ENCODE peak calls at places on chromosomes 1 and 21, in seven cellular contexts. One of them, this sample, is unnamed.

GRCh38 chr1:111030590-111030989 is 66.9 kb upstream of the LRIF1 start:
- ATAC-seq in HepG2: peak
- ATAC-seq in heart left ventricle: no peak
- ATAC-seq in upper lobe of left lung: peak
- ATAC-seq in A549: peak
- ATAC-seq in right lobe of liver: peak
- ATAC-seq in body of pancreas: no peak
- ATAC-seq in this sample: no peak

GRCh38 chr1:172118618-172119017 is 277.3 kb downstream of the DNM3 start:
- ATAC-seq in HepG2: no peak
- ATAC-seq in heart left ventricle: no peak
- ATAC-seq in upper lobe of left lung: no peak
- ATAC-seq in A549: no peak
- ATAC-seq in right lobe of liver: no peak
- ATAC-seq in body of pancreas: no peak
- ATAC-seq in this sample: no peak

GRCh38 chr21:26432410-26432809 is 140.7 kb downstream of the CYYR1 start:
- ATAC-seq in HepG2: no peak
- ATAC-seq in heart left ventricle: no peak
- ATAC-seq in upper lobe of left lung: no peak
- ATAC-seq in A549: no peak
- ATAC-seq in right lobe of liver: no peak
- ATAC-seq in body of pancreas: no peak
- ATAC-seq in this sample: no peak

GRCh38 chr1:156475568-156476500 is 24.7 kb downstream of the MEF2D start:
- ATAC-seq in HepG2: no peak
- ATAC-seq in heart left ventricle: peak
- ATAC-seq in upper lobe of left lung: peak
- ATAC-seq in A549: no peak
- ATAC-seq in right lobe of liver: no peak
- ATAC-seq in body of pancreas: peak
- ATAC-seq in this sample: peak

GRCh38 chr1:27368872-27369703 is 2.3 kb upstream of the MAP3K6 start:
- ATAC-seq in HepG2: no peak
- ATAC-seq in heart left ventricle: no peak
- ATAC-seq in upper lobe of left lung: no peak
- ATAC-seq in A549: no peak
- ATAC-seq in right lobe of liver: no peak
- ATAC-seq in body of pancreas: no peak
- ATAC-seq in this sample: no peak

GRCh38 chr1:189921613-189922012 is 556.1 kb downstream of the BRINP3 start:
- ATAC-seq in HepG2: no peak
- ATAC-seq in heart left ventricle: no peak
- ATAC-seq in upper lobe of left lung: no peak
- ATAC-seq in A549: no peak
- ATAC-seq in right lobe of liver: no peak
- ATAC-seq in body of pancreas: no peak
- ATAC-seq in this sample: no peak

GRCh38 chr1:202134645-202135172 is 9.8 kb downstream of the ARL8A start:
- ATAC-seq in HepG2: no peak
- ATAC-seq in heart left ventricle: no peak
- ATAC-seq in upper lobe of left lung: no peak
- ATAC-seq in A549: peak
- ATAC-seq in right lobe of liver: peak
- ATAC-seq in body of pancreas: peak
- ATAC-seq in this sample: no peak

GRCh38 chr1:102742426-102742825 is 365.9 kb downstream of the COL11A1 start:
- ATAC-seq in HepG2: no peak
- ATAC-seq in heart left ventricle: no peak
- ATAC-seq in upper lobe of left lung: no peak
- ATAC-seq in A549: no peak
- ATAC-seq in right lobe of liver: no peak
- ATAC-seq in body of pancreas: no peak
- ATAC-seq in this sample: no peak

GRCh38 chr1:186849271-186849671 is 20.5 kb downstream of the PLA2G4A start:
- ATAC-seq in HepG2: no peak
- ATAC-seq in heart left ventricle: peak
- ATAC-seq in upper lobe of left lung: peak
- ATAC-seq in A549: peak
- ATAC-seq in right lobe of liver: peak
- ATAC-seq in body of pancreas: no peak
- ATAC-seq in this sample: no peak

GRCh38 chr1:31019401-31019800 is 46.1 kb downstream of the PUM1 start:
- ATAC-seq in HepG2: no peak
- ATAC-seq in heart left ventricle: no peak
- ATAC-seq in upper lobe of left lung: no peak
- ATAC-seq in A549: no peak
- ATAC-seq in right lobe of liver: no peak
- ATAC-seq in body of pancreas: no peak
- ATAC-seq in this sample: no peak

GRCh38 chr1:18373882-18374493 is 106.7 kb upstream of the KLHDC7A start:
- ATAC-seq in HepG2: peak
- ATAC-seq in heart left ventricle: no peak
- ATAC-seq in upper lobe of left lung: no peak
- ATAC-seq in A549: no peak
- ATAC-seq in right lobe of liver: no peak
- ATAC-seq in body of pancreas: no peak
- ATAC-seq in this sample: no peak

GRCh38 chr1:205526431-205526830 is 22.0 kb downstream of the CDK18 start:
- ATAC-seq in HepG2: no peak
- ATAC-seq in heart left ventricle: peak
- ATAC-seq in upper lobe of left lung: no peak
- ATAC-seq in A549: no peak
- ATAC-seq in right lobe of liver: no peak
- ATAC-seq in body of pancreas: no peak
- ATAC-seq in this sample: no peak

GRCh38 chr1:152153996-152154395 is 5.0 kb downstream of the RPTN start:
- ATAC-seq in HepG2: no peak
- ATAC-seq in heart left ventricle: no peak
- ATAC-seq in upper lobe of left lung: no peak
- ATAC-seq in A549: no peak
- ATAC-seq in right lobe of liver: no peak
- ATAC-seq in body of pancreas: no peak
- ATAC-seq in this sample: no peak

GRCh38 chr1:38727629-38728175 is 131.9 kb downstream of the RRAGC start:
- ATAC-seq in HepG2: no peak
- ATAC-seq in heart left ventricle: no peak
- ATAC-seq in upper lobe of left lung: no peak
- ATAC-seq in A549: no peak
- ATAC-seq in right lobe of liver: no peak
- ATAC-seq in body of pancreas: no peak
- ATAC-seq in this sample: no peak

GRCh38 chr1:230326971-230327891 is 98.9 kb downstream of the PGBD5 start:
- ATAC-seq in HepG2: peak
- ATAC-seq in heart left ventricle: no peak
- ATAC-seq in upper lobe of left lung: no peak
- ATAC-seq in A549: no peak
- ATAC-seq in right lobe of liver: peak
- ATAC-seq in body of pancreas: peak
- ATAC-seq in this sample: no peak

GRCh38 chr21:45590726-45591618 is 48.7 kb upstream of the SLC19A1 start:
- ATAC-seq in HepG2: peak
- ATAC-seq in heart left ventricle: peak
- ATAC-seq in upper lobe of left lung: peak
- ATAC-seq in A549: peak
- ATAC-seq in right lobe of liver: peak
- ATAC-seq in body of pancreas: peak
- ATAC-seq in this sample: peak

GRCh38 chr1:118290046-118290445 is 105.0 kb upstream of the SPAG17 start:
- ATAC-seq in HepG2: no peak
- ATAC-seq in heart left ventricle: peak
- ATAC-seq in upper lobe of left lung: no peak
- ATAC-seq in A549: no peak
- ATAC-seq in right lobe of liver: no peak
- ATAC-seq in body of pancreas: no peak
- ATAC-seq in this sample: no peak

GRCh38 chr1:168005544-168005943 is 68.7 kb upstream of the MPC2 start:
- ATAC-seq in HepG2: no peak
- ATAC-seq in heart left ventricle: no peak
- ATAC-seq in upper lobe of left lung: no peak
- ATAC-seq in A549: no peak
- ATAC-seq in right lobe of liver: no peak
- ATAC-seq in body of pancreas: no peak
- ATAC-seq in this sample: no peak

GRCh38 chr1:167342846-167343245 is 122.2 kb downstream of the POU2F1 start:
- ATAC-seq in HepG2: peak
- ATAC-seq in heart left ventricle: no peak
- ATAC-seq in upper lobe of left lung: peak
- ATAC-seq in A549: peak
- ATAC-seq in right lobe of liver: peak
- ATAC-seq in body of pancreas: no peak
- ATAC-seq in this sample: no peak

GRCh38 chr1:234772345-234773147 is 162.6 kb upstream of the IRF2BP2 start:
- ATAC-seq in HepG2: peak
- ATAC-seq in heart left ventricle: peak
- ATAC-seq in upper lobe of left lung: peak
- ATAC-seq in A549: peak
- ATAC-seq in right lobe of liver: peak
- ATAC-seq in body of pancreas: peak
- ATAC-seq in this sample: peak

GRCh38 chr1:88544166-88544565 is 139.9 kb upstream of the PKN2 start:
- ATAC-seq in HepG2: no peak
- ATAC-seq in heart left ventricle: peak
- ATAC-seq in upper lobe of left lung: peak
- ATAC-seq in A549: no peak
- ATAC-seq in right lobe of liver: no peak
- ATAC-seq in body of pancreas: no peak
- ATAC-seq in this sample: no peak

GRCh38 chr1:1073743-1074587 is at the start of gene RNF223:
- ATAC-seq in HepG2: peak
- ATAC-seq in heart left ventricle: peak
- ATAC-seq in upper lobe of left lung: peak
- ATAC-seq in A549: peak
- ATAC-seq in right lobe of liver: no peak
- ATAC-seq in body of pancreas: peak
- ATAC-seq in this sample: no peak

GRCh38 chr1:158007949-158008386 is 14.5 kb downstream of the KIRREL1 start:
- ATAC-seq in HepG2: no peak
- ATAC-seq in heart left ventricle: no peak
- ATAC-seq in upper lobe of left lung: no peak
- ATAC-seq in A549: no peak
- ATAC-seq in right lobe of liver: no peak
- ATAC-seq in body of pancreas: no peak
- ATAC-seq in this sample: no peak

GRCh38 chr1:44170281-44170823 is 28.9 kb upstream of the KLF18 start:
- ATAC-seq in HepG2: no peak
- ATAC-seq in heart left ventricle: no peak
- ATAC-seq in upper lobe of left lung: no peak
- ATAC-seq in A549: no peak
- ATAC-seq in right lobe of liver: no peak
- ATAC-seq in body of pancreas: no peak
- ATAC-seq in this sample: no peak

GRCh38 chr1:156525856-156526479 is 25.4 kb upstream of the MEF2D start:
- ATAC-seq in HepG2: peak
- ATAC-seq in heart left ventricle: no peak
- ATAC-seq in upper lobe of left lung: no peak
- ATAC-seq in A549: no peak
- ATAC-seq in right lobe of liver: peak
- ATAC-seq in body of pancreas: no peak
- ATAC-seq in this sample: no peak

GRCh38 chr1:236862231-236862591 is 67.1 kb downstream of the MTR start:
- ATAC-seq in HepG2: peak
- ATAC-seq in heart left ventricle: no peak
- ATAC-seq in upper lobe of left lung: no peak
- ATAC-seq in A549: no peak
- ATAC-seq in right lobe of liver: peak
- ATAC-seq in body of pancreas: no peak
- ATAC-seq in this sample: no peak

GRCh38 chr1:99919221-99919620 is 50.6 kb upstream of the SLC35A3 start:
- ATAC-seq in HepG2: no peak
- ATAC-seq in heart left ventricle: no peak
- ATAC-seq in upper lobe of left lung: peak
- ATAC-seq in A549: no peak
- ATAC-seq in right lobe of liver: peak
- ATAC-seq in body of pancreas: no peak
- ATAC-seq in this sample: peak

GRCh38 chr21:44364151-44365053 is 11.0 kb downstream of the TRPM2 start:
- ATAC-seq in HepG2: peak
- ATAC-seq in heart left ventricle: no peak
- ATAC-seq in upper lobe of left lung: no peak
- ATAC-seq in A549: no peak
- ATAC-seq in right lobe of liver: no peak
- ATAC-seq in body of pancreas: no peak
- ATAC-seq in this sample: no peak
- TF ChIP-seq CTCF in HepG2: peak
- TF ChIP-seq CTCF in heart left ventricle: no peak
- TF ChIP-seq CTCF in upper lobe of left lung: no peak
- TF ChIP-seq CTCF in A549: no peak
- TF ChIP-seq CTCF in right lobe of liver: no peak
- TF ChIP-seq CTCF in body of pancreas: no peak
- TF ChIP-seq CTCF in this sample: no peak

DNA sequence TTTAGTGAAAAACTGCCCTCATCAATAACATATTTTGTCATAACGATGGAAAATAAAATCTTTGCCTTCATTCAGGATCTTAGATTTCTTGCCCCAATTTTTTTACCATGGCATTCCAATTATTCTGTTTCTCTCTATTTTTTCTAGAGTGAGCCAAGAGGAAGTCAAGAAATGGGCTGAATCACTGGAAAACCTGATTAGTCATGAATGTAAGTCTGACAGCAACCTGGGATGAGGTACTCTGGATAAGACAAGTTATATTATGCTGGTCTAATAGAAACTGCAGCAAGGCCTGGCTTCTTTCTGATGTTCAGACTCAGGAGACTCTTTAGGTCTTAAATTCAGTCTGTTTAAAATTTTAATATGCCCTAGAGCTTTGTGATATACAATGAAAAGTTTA is 3.5 kb downstream of the RGS4 start:
- ATAC-seq in HepG2: no peak
- ATAC-seq in heart left ventricle: no peak
- ATAC-seq in upper lobe of left lung: no peak
- ATAC-seq in A549: no peak
- ATAC-seq in right lobe of liver: no peak
- ATAC-seq in body of pancreas: no peak
- ATAC-seq in this sample: no peak
- H3K4me3 ChIP-seq in HepG2: no peak
- H3K4me3 ChIP-seq in heart left ventricle: no peak
- H3K4me3 ChIP-seq in upper lobe of left lung: no peak
- H3K4me3 ChIP-seq in A549: no peak
- H3K4me3 ChIP-seq in right lobe of liver: no peak
- H3K4me3 ChIP-seq in body of pancreas: no peak
- H3K4me3 ChIP-seq in this sample: no peak

GRCh38 chr1:223726380-223727001 is 14.2 kb downstream of the CAPN2 start:
- ATAC-seq in HepG2: peak
- ATAC-seq in heart left ventricle: peak
- ATAC-seq in upper lobe of left lung: peak
- ATAC-seq in A549: peak
- ATAC-seq in right lobe of liver: peak
- ATAC-seq in body of pancreas: peak
- ATAC-seq in this sample: peak
- TF ChIP-seq POLR2A in HepG2: no peak
- TF ChIP-seq POLR2A in heart left ventricle: no peak
- TF ChIP-seq POLR2A in upper lobe of left lung: no peak
- TF ChIP-seq POLR2A in A549: no peak
- TF ChIP-seq POLR2A in right lobe of liver: no peak
- TF ChIP-seq POLR2A in body of pancreas: no peak
- TF ChIP-seq POLR2A in this sample: no peak

DNA sequence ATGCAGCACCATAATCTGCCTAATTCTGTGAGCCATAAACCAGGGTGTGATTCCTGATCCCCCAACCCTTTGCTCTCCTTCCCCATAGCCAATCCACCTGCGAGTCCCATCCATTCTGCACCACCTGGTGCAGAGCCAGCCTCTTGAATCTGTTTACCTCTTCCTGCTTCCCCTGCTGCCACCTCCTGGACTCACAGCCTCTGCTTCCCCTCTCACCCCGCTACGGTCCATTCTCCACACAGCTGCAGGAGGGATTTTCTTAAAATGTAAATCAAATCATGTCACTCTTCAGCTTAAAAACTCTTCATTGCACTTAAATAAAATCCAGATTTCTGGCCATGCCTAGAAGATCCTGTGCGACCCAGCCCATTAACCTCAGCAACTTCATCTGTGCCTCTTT is 186.7 kb downstream of the FOXD2 start:
- ATAC-seq in HepG2: peak
- ATAC-seq in heart left ventricle: no peak
- ATAC-seq in upper lobe of left lung: no peak
- ATAC-seq in A549: no peak
- ATAC-seq in right lobe of liver: peak
- ATAC-seq in body of pancreas: no peak
- ATAC-seq in this sample: no peak
- TF ChIP-seq CTCF in HepG2: peak
- TF ChIP-seq CTCF in heart left ventricle: peak
- TF ChIP-seq CTCF in upper lobe of left lung: no peak
- TF ChIP-seq CTCF in A549: no peak
- TF ChIP-seq CTCF in right lobe of liver: peak
- TF ChIP-seq CTCF in body of pancreas: peak
- TF ChIP-seq CTCF in this sample: no peak

This sample was measured in gastroesophageal sphincter.